ENCODE peak calls at places on chromosomes 11 and 22, in six cellular contexts. One of them, this sample, is unnamed.

GRCh38 chr11:22807855-22808558 is 21.6 kb downstream of the SVIP start:
- DNase-seq in effector CD4-positive, alpha-beta T cell: no peak
- DNase-seq in astrocyte of the spinal cord: peak
- DNase-seq in epithelial cell of esophagus: peak
- DNase-seq in amygdala: no peak
- DNase-seq in CD8-positive, alpha-beta memory T cell: no peak
- DNase-seq in this sample: no peak

GRCh38 chr22:17707526-17707925 is 66.7 kb downstream of the BID start:
- DNase-seq in effector CD4-positive, alpha-beta T cell: no peak
- DNase-seq in astrocyte of the spinal cord: peak
- DNase-seq in epithelial cell of esophagus: no peak
- DNase-seq in amygdala: no peak
- DNase-seq in CD8-positive, alpha-beta memory T cell: no peak
- DNase-seq in this sample: no peak

GRCh38 chr11:119155733-119156492 is 7.1 kb downstream of the ABCG4 start:
- DNase-seq in effector CD4-positive, alpha-beta T cell: no peak
- DNase-seq in astrocyte of the spinal cord: no peak
- DNase-seq in epithelial cell of esophagus: no peak
- DNase-seq in amygdala: no peak
- DNase-seq in CD8-positive, alpha-beta memory T cell: no peak
- DNase-seq in this sample: no peak

GRCh38 chr22:35961480-35961902 is 67.1 kb downstream of the RBFOX2 start:
- DNase-seq in effector CD4-positive, alpha-beta T cell: no peak
- DNase-seq in astrocyte of the spinal cord: peak
- DNase-seq in epithelial cell of esophagus: peak
- DNase-seq in amygdala: peak
- DNase-seq in CD8-positive, alpha-beta memory T cell: no peak
- DNase-seq in this sample: peak

GRCh38 chr22:20843501-20843900 is 15.1 kb downstream of the PI4KA start:
- DNase-seq in effector CD4-positive, alpha-beta T cell: no peak
- DNase-seq in astrocyte of the spinal cord: no peak
- DNase-seq in epithelial cell of esophagus: peak
- DNase-seq in amygdala: no peak
- DNase-seq in CD8-positive, alpha-beta memory T cell: no peak
- DNase-seq in this sample: no peak

GRCh38 chr11:7599209-7599608 is 74.1 kb downstream of the CYB5R2 start:
- DNase-seq in effector CD4-positive, alpha-beta T cell: no peak
- DNase-seq in astrocyte of the spinal cord: no peak
- DNase-seq in epithelial cell of esophagus: no peak
- DNase-seq in amygdala: no peak
- DNase-seq in CD8-positive, alpha-beta memory T cell: no peak
- DNase-seq in this sample: no peak

GRCh38 chr11:84800755-84801346 is 826.3 kb downstream of the DLG2 start:
- DNase-seq in effector CD4-positive, alpha-beta T cell: no peak
- DNase-seq in astrocyte of the spinal cord: peak
- DNase-seq in epithelial cell of esophagus: peak
- DNase-seq in amygdala: no peak
- DNase-seq in CD8-positive, alpha-beta memory T cell: no peak
- DNase-seq in this sample: no peak

GRCh38 chr22:16974298-16975084 is 33.5 kb downstream of the GAB4 start:
- DNase-seq in effector CD4-positive, alpha-beta T cell: no peak
- DNase-seq in astrocyte of the spinal cord: no peak
- DNase-seq in epithelial cell of esophagus: no peak
- DNase-seq in amygdala: no peak
- DNase-seq in CD8-positive, alpha-beta memory T cell: no peak
- DNase-seq in this sample: no peak

GRCh38 chr11:126148317-126148716 is 63.1 kb downstream of the RPUSD4 start:
- DNase-seq in effector CD4-positive, alpha-beta T cell: no peak
- DNase-seq in astrocyte of the spinal cord: no peak
- DNase-seq in epithelial cell of esophagus: no peak
- DNase-seq in amygdala: no peak
- DNase-seq in CD8-positive, alpha-beta memory T cell: no peak
- DNase-seq in this sample: no peak

GRCh38 chr22:45893516-45893915 is 83.4 kb downstream of the WNT7B start:
- DNase-seq in effector CD4-positive, alpha-beta T cell: no peak
- DNase-seq in astrocyte of the spinal cord: no peak
- DNase-seq in epithelial cell of esophagus: peak
- DNase-seq in amygdala: no peak
- DNase-seq in CD8-positive, alpha-beta memory T cell: no peak
- DNase-seq in this sample: peak

GRCh38 chr22:41762980-41763779 is 37.3 kb upstream of the CCDC134 start:
- DNase-seq in effector CD4-positive, alpha-beta T cell: no peak
- DNase-seq in astrocyte of the spinal cord: no peak
- DNase-seq in epithelial cell of esophagus: peak
- DNase-seq in amygdala: peak
- DNase-seq in CD8-positive, alpha-beta memory T cell: peak
- DNase-seq in this sample: peak

GRCh38 chr11:93756748-93757147 is 15.3 kb downstream of the C11orf54 start:
- DNase-seq in effector CD4-positive, alpha-beta T cell: no peak
- DNase-seq in astrocyte of the spinal cord: no peak
- DNase-seq in epithelial cell of esophagus: no peak
- DNase-seq in amygdala: no peak
- DNase-seq in CD8-positive, alpha-beta memory T cell: no peak
- DNase-seq in this sample: no peak

GRCh38 chr11:47689480-47689879 is 25.7 kb downstream of the AGBL2 start:
- DNase-seq in effector CD4-positive, alpha-beta T cell: no peak
- DNase-seq in astrocyte of the spinal cord: no peak
- DNase-seq in epithelial cell of esophagus: peak
- DNase-seq in amygdala: no peak
- DNase-seq in CD8-positive, alpha-beta memory T cell: no peak
- DNase-seq in this sample: no peak

GRCh38 chr11:63610604-63611394 is 3.4 kb downstream of the PLAAT3 start:
- DNase-seq in effector CD4-positive, alpha-beta T cell: no peak
- DNase-seq in astrocyte of the spinal cord: peak
- DNase-seq in epithelial cell of esophagus: no peak
- DNase-seq in amygdala: peak
- DNase-seq in CD8-positive, alpha-beta memory T cell: no peak
- DNase-seq in this sample: no peak

GRCh38 chr11:126072821-126073594 is 10.3 kb upstream of the CDON start:
- DNase-seq in effector CD4-positive, alpha-beta T cell: no peak
- DNase-seq in astrocyte of the spinal cord: no peak
- DNase-seq in epithelial cell of esophagus: peak
- DNase-seq in amygdala: no peak
- DNase-seq in CD8-positive, alpha-beta memory T cell: no peak
- DNase-seq in this sample: no peak

GRCh38 chr22:31106001-31106571 is 1.3 kb downstream of the SELENOM start:
- DNase-seq in effector CD4-positive, alpha-beta T cell: no peak
- DNase-seq in astrocyte of the spinal cord: no peak
- DNase-seq in epithelial cell of esophagus: no peak
- DNase-seq in amygdala: no peak
- DNase-seq in CD8-positive, alpha-beta memory T cell: no peak
- DNase-seq in this sample: no peak

GRCh38 chr22:33362702-33363101 is 304.5 kb upstream of the SYN3 start:
- DNase-seq in effector CD4-positive, alpha-beta T cell: no peak
- DNase-seq in astrocyte of the spinal cord: no peak
- DNase-seq in epithelial cell of esophagus: no peak
- DNase-seq in amygdala: no peak
- DNase-seq in CD8-positive, alpha-beta memory T cell: no peak
- DNase-seq in this sample: no peak

GRCh38 chr11:44014968-44015623 is 32.7 kb upstream of the ACCSL start:
- DNase-seq in effector CD4-positive, alpha-beta T cell: no peak
- DNase-seq in astrocyte of the spinal cord: no peak
- DNase-seq in epithelial cell of esophagus: no peak
- DNase-seq in amygdala: no peak
- DNase-seq in CD8-positive, alpha-beta memory T cell: no peak
- DNase-seq in this sample: no peak

GRCh38 chr22:44448271-44448780 is 49.7 kb downstream of the RTL6 start:
- DNase-seq in effector CD4-positive, alpha-beta T cell: no peak
- DNase-seq in astrocyte of the spinal cord: peak
- DNase-seq in epithelial cell of esophagus: peak
- DNase-seq in amygdala: peak
- DNase-seq in CD8-positive, alpha-beta memory T cell: no peak
- DNase-seq in this sample: peak

GRCh38 chr11:103994111-103994510 is 42.3 kb upstream of the DDI1 start:
- DNase-seq in effector CD4-positive, alpha-beta T cell: no peak
- DNase-seq in astrocyte of the spinal cord: no peak
- DNase-seq in epithelial cell of esophagus: no peak
- DNase-seq in amygdala: no peak
- DNase-seq in CD8-positive, alpha-beta memory T cell: no peak
- DNase-seq in this sample: no peak

GRCh38 chr11:62591448-62592215 is at the start of gene TUT1:
- DNase-seq in effector CD4-positive, alpha-beta T cell: peak
- DNase-seq in astrocyte of the spinal cord: peak
- DNase-seq in epithelial cell of esophagus: peak
- DNase-seq in amygdala: peak
- DNase-seq in CD8-positive, alpha-beta memory T cell: peak
- DNase-seq in this sample: peak

GRCh38 chr11:131354251-131354701 is 16.1 kb upstream of the NTM start:
- DNase-seq in effector CD4-positive, alpha-beta T cell: no peak
- DNase-seq in astrocyte of the spinal cord: peak
- DNase-seq in epithelial cell of esophagus: no peak
- DNase-seq in amygdala: no peak
- DNase-seq in CD8-positive, alpha-beta memory T cell: no peak
- DNase-seq in this sample: no peak

GRCh38 chr11:826836-827145 is 928 bp upstream of the CRACR2B start:
- DNase-seq in effector CD4-positive, alpha-beta T cell: no peak
- DNase-seq in astrocyte of the spinal cord: no peak
- DNase-seq in epithelial cell of esophagus: no peak
- DNase-seq in amygdala: no peak
- DNase-seq in CD8-positive, alpha-beta memory T cell: no peak
- DNase-seq in this sample: no peak

GRCh38 chr11:87368876-87369480 is 331.2 kb downstream of the TMEM135 start:
- DNase-seq in effector CD4-positive, alpha-beta T cell: no peak
- DNase-seq in astrocyte of the spinal cord: no peak
- DNase-seq in epithelial cell of esophagus: peak
- DNase-seq in amygdala: no peak
- DNase-seq in CD8-positive, alpha-beta memory T cell: no peak
- DNase-seq in this sample: no peak

GRCh38 chr22:40312050-40312449 is 34.2 kb upstream of the ADSL start:
- DNase-seq in effector CD4-positive, alpha-beta T cell: no peak
- DNase-seq in astrocyte of the spinal cord: no peak
- DNase-seq in epithelial cell of esophagus: no peak
- DNase-seq in amygdala: no peak
- DNase-seq in CD8-positive, alpha-beta memory T cell: no peak
- DNase-seq in this sample: no peak

GRCh38 chr11:122069946-122070345 is 46.1 kb downstream of the BLID start:
- DNase-seq in effector CD4-positive, alpha-beta T cell: no peak
- DNase-seq in astrocyte of the spinal cord: peak
- DNase-seq in epithelial cell of esophagus: peak
- DNase-seq in amygdala: peak
- DNase-seq in CD8-positive, alpha-beta memory T cell: no peak
- DNase-seq in this sample: peak

GRCh38 chr22:40855104-40855959 is 1.1 kb downstream of the ST13 start:
- DNase-seq in effector CD4-positive, alpha-beta T cell: no peak
- DNase-seq in astrocyte of the spinal cord: no peak
- DNase-seq in epithelial cell of esophagus: peak
- DNase-seq in amygdala: no peak
- DNase-seq in CD8-positive, alpha-beta memory T cell: no peak
- DNase-seq in this sample: no peak

GRCh38 chr11:63536669-63537292 is at the start of gene PLAAT4:
- DNase-seq in effector CD4-positive, alpha-beta T cell: peak
- DNase-seq in astrocyte of the spinal cord: peak
- DNase-seq in epithelial cell of esophagus: no peak
- DNase-seq in amygdala: peak
- DNase-seq in CD8-positive, alpha-beta memory T cell: no peak
- DNase-seq in this sample: peak

GRCh38 chr22:46180370-46181137 is 30.2 kb downstream of the PPARA start:
- DNase-seq in effector CD4-positive, alpha-beta T cell: no peak
- DNase-seq in astrocyte of the spinal cord: no peak
- DNase-seq in epithelial cell of esophagus: no peak
- DNase-seq in amygdala: no peak
- DNase-seq in CD8-positive, alpha-beta memory T cell: no peak
- DNase-seq in this sample: no peak

GRCh38 chr22:20905415-20906386 is 11.5 kb upstream of the CRKL start:
- DNase-seq in effector CD4-positive, alpha-beta T cell: no peak
- DNase-seq in astrocyte of the spinal cord: no peak
- DNase-seq in epithelial cell of esophagus: peak
- DNase-seq in amygdala: no peak
- DNase-seq in CD8-positive, alpha-beta memory T cell: no peak
- DNase-seq in this sample: no peak

GRCh38 chr22:39559456-39560105 is 11.0 kb upstream of the CACNA1I start:
- DNase-seq in effector CD4-positive, alpha-beta T cell: no peak
- DNase-seq in astrocyte of the spinal cord: no peak
- DNase-seq in epithelial cell of esophagus: no peak
- DNase-seq in amygdala: no peak
- DNase-seq in CD8-positive, alpha-beta memory T cell: no peak
- DNase-seq in this sample: no peak

This sample was measured in posterior cingulate gyrus.